ENCODE peak calls at places on chromosomes 13 and 19, in nine cellular contexts. U is A673; P is effector memory CD4-positive, alpha-beta T cell; X is dorsolateral prefrontal cortex; F is substantia nigra; I is tibial artery; T is IMR-90; L is heart right ventricle; W is cardiac muscle cell. S is an unnamed sample.

GRCh38 chr19:29320611-29321010 is 107.7 kb upstream of the UQCRFS1 start:
- DNase-seq in U (no peak), P (no peak), X (peak), F (no peak), I (no peak), T (no peak), L (no peak), W (no peak), S (no peak)

GRCh38 chr13:39729161-39729560 is 73.7 kb downstream of the COG6 start:
- DNase-seq in U (no peak), P (no peak), X (no peak), F (no peak), I (no peak), T (peak), L (no peak), W (no peak), S (no peak)

GRCh38 chr19:5288347-5288739 is 52.3 kb downstream of the PTPRS start:
- DNase-seq in U (no peak), P (no peak), X (no peak), F (no peak), I (no peak), T (no peak), L (peak), W (no peak), S (peak)

GRCh38 chr13:83825676-83826075 is 56.6 kb downstream of the SLITRK1 start:
- DNase-seq in U (peak), P (no peak), X (peak), F (no peak), I (no peak), T (no peak), L (no peak), W (no peak), S (no peak)

GRCh38 chr13:88068316-88068715 is 397.1 kb downstream of the SLITRK5 start:
- DNase-seq in U (no peak), P (no peak), X (no peak), F (no peak), I (no peak), T (peak), L (no peak), W (no peak), S (no peak)

GRCh38 chr19:13784731-13785452 is 10.4 kb upstream of the ZSWIM4 start:
- DNase-seq in U (peak), P (peak), X (peak), F (peak), I (peak), T (peak), L (peak), W (peak), S (peak)

GRCh38 chr19:45145270-45146189 is 15.3 kb downstream of the NKPD1 start:
- DNase-seq in U (no peak), P (no peak), X (no peak), F (no peak), I (no peak), T (no peak), L (no peak), W (no peak), S (no peak)

GRCh38 chr19:12156254-12157058 is at the start of gene ZNF625:
- DNase-seq in U (peak), P (no peak), X (peak), F (peak), I (peak), T (peak), L (peak), W (peak), S (peak)

GRCh38 chr19:12899891-12900518 is 9.0 kb downstream of the GCDH start:
- DNase-seq in U (no peak), P (no peak), X (no peak), F (no peak), I (no peak), T (no peak), L (no peak), W (no peak), S (no peak)

GRCh38 chr19:2062770-2063169 is 11.7 kb upstream of the MKNK2 start:
- DNase-seq in U (no peak), P (no peak), X (no peak), F (no peak), I (no peak), T (no peak), L (no peak), W (no peak), S (no peak)

GRCh38 chr19:2064395-2064787 is 13.3 kb upstream of the MKNK2 start:
- DNase-seq in U (no peak), P (no peak), X (no peak), F (no peak), I (no peak), T (no peak), L (no peak), W (no peak), S (no peak)

GRCh38 chr19:2063824-2064223 is 12.8 kb upstream of the MKNK2 start:
- DNase-seq in U (no peak), P (no peak), X (no peak), F (no peak), I (no peak), T (no peak), L (no peak), W (no peak), S (no peak)

GRCh38 chr19:2061936-2062729 is 11.1 kb upstream of the MKNK2 start:
- DNase-seq in U (no peak), P (no peak), X (no peak), F (no peak), I (no peak), T (no peak), L (no peak), W (no peak), S (peak)

DNA sequence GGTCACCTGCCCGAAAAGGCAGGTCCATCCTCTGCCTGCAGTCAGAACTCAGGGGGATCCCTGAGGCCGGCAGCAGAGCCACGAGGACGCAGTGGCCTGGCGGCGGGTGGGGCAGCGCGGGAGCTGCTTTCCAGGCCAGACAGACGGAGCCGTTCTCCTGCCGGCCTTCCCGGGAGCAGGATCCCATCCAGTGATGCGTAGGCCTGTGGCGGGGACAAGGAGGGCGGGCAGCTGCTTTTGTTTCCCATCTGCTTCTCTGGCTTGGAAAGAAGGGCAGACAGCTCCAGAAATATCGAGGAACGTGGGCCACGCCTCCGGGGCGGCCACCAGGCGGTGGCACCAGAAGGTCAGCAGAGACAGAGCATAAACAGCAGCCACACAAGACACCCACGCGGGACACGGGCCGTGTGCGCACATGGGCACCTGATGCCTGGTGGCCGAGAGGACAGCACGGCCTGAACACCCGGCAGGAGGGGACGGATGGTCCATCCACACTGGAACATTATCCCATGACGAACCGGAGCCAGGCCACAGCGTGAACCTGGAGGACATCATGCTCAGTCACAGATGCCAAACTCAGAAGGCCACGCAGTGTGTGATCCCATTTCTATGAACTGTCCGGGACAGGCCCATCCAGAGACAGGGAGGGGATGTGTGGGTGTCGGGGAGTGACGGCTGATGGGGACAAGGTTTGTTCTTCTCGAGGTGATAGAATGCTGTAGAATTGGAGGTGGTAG is 13.9 kb upstream of the MKNK2 start:
- DNase-seq in U (no peak), P (no peak), X (peak), F (peak), I (peak), T (no peak), L (peak), W (no peak), S (no peak)
- H3K27ac ChIP-seq in U (no peak), P (no peak), X (peak), F (peak), I (peak), T (no peak), L (peak), W (peak), S (no peak)

GRCh38 chr13:80010846-80011245 is 330.1 kb downstream of the SPRY2 start:
- DNase-seq in U (no peak), P (no peak), X (peak), F (peak), I (no peak), T (no peak), L (no peak), W (no peak), S (no peak)

GRCh38 chr13:80011448-80012212 is 329.3 kb downstream of the SPRY2 start:
- DNase-seq in U (no peak), P (no peak), X (peak), F (no peak), I (no peak), T (no peak), L (no peak), W (no peak), S (no peak)

GRCh38 chr13:80009760-80010159 is 331.2 kb downstream of the SPRY2 start:
- DNase-seq in U (no peak), P (no peak), X (no peak), F (no peak), I (no peak), T (no peak), L (no peak), W (no peak), S (no peak)

GRCh38 chr13:80012281-80012680 is 328.6 kb downstream of the SPRY2 start:
- DNase-seq in U (no peak), P (no peak), X (no peak), F (no peak), I (no peak), T (no peak), L (no peak), W (no peak), S (no peak)

DNA sequence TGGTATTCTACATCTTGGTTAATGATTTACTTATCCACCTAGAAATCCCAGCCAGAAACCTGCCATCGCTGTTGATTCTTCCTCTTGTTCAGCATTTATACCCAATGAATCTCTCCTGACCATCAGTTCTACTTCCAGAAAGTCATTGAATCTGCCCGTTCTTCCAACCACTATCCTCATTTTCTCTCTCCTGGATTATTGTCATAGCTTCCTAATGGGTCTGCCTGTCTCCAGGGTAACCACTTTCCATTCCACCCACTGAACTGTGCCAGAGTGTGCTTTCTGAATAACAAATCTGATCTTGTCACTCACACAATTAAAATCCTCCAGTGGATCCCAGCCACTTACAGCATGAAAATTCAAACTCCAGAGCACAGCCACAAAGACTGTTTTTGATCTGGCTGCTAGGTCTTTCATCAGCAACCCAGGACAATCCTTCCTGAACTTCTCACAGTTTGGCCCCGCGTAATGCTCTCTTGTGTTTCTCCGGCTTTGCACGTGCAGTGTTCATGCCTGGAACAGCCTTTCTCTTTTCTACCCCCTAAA is 330.6 kb downstream of the SPRY2 start:
- DNase-seq in U (no peak), P (no peak), X (peak), F (peak), I (no peak), T (no peak), L (no peak), W (no peak), S (no peak)
- H3K27ac ChIP-seq in U (no peak), P (no peak), X (peak), F (peak), I (no peak), T (no peak), L (no peak), W (no peak), S (no peak)

DNA sequence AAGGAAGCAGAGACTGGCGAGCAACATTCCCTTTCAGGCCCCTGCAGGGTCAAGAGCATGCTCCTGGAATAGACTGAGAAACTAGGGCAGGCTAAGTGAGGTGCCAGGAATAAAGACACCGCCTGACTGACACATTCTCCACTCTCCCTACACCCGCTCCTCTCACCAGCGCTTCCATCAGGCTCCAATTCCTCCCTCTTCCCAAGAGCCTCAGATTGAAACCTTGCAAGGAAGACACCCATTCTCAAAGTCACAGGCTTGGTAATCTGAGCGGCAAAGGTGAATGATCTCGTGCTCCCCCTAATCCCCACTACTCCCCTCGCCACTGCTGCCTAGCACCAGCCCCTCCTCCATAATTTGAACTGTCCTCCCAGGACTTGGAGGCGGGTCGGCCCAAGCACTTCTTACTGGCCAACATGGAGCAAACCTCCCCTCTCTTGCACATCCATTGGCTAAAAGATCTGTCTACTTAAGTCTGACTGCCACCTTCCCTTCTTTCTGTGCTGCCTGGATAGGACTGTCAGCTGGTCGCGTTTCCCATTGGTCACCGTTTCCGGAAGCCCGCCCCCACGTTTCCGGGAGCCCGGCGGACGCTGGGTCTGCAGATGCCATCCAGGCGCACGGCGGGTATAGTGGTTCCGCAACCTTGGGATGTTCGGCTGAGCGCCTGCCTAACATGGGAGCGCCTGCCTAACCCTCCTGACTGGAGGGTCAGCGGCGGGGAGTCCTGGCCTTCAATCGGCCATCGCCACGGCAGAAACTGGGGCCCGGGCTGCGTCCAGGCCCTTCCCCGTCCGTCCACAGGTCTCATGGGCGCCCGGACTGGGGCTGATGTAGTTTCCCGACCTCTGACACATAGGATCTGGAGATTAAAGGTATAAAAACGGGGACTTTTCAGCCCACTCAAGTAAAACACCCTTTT is 33.6 kb downstream of the ZNF383 start:
- DNase-seq in U (peak), P (peak), X (peak), F (peak), I (peak), T (peak), L (peak), W (no peak), S (peak)
- H3K27ac ChIP-seq in U (peak), P (no peak), X (no peak), F (peak), I (peak), T (peak), L (peak), W (no peak), S (no peak)

GRCh38 chr19:48368942-48369341 is 4.8 kb downstream of the SYNGR4 start:
- DNase-seq in U (no peak), P (no peak), X (no peak), F (no peak), I (no peak), T (no peak), L (no peak), W (no peak), S (no peak)
- H3K27ac ChIP-seq in U (no peak), P (no peak), X (no peak), F (no peak), I (no peak), T (no peak), L (no peak), W (no peak), S (no peak)

DNA sequence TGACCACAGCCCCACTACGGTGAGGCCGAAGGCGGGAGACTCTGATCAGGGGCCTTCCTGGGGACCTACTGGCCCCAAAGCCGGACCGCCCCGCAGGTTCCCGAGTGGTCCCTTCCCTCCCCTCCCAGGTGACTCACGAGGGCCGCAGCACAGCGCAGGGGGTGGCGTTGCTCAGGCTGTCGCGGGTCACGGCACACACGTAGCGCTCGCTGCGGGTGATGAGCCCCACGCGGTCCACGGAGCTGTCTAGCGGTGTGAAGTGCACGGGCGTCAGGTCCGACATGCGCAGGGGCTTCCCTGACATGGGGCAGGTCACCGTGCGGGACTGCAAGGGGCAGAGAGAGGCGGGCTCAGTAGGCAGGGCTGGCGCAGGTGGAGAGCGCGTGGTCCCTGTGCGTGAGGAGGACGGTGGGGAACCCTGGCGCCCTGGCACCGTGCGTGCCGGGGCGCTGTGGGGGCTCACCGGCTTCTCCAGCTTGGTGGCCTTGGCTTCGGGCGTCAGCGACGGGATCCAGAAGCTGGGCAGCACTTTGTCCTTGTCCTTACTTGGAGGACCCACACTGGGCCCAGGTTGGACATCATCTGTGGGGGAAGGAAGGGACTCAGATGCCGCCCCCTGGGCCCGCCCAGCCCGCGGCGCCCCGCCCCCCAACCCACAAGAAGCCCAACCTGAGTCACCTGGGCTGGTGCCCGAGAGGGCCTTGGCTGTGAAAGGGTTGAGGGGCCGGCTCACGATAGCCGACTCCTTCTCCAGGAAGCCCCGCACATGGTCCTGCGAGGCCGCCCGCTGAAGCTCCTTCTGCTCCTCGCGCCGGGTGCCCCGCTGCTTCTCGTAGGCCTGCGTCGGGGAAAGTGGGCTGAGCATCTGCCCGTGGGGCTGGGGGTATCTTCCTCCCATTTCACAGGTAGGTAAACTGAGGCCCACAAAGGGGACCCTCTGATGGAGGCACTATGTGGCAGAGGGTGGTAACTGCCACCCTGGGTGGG is 23.7 kb downstream of the NOSIP start:
- DNase-seq in U (no peak), P (no peak), X (no peak), F (no peak), I (no peak), T (no peak), L (no peak), W (peak), S (peak)
- H3K27ac ChIP-seq in U (peak), P (peak), X (no peak), F (peak), I (no peak), T (no peak), L (no peak), W (peak), S (peak)

DNA sequence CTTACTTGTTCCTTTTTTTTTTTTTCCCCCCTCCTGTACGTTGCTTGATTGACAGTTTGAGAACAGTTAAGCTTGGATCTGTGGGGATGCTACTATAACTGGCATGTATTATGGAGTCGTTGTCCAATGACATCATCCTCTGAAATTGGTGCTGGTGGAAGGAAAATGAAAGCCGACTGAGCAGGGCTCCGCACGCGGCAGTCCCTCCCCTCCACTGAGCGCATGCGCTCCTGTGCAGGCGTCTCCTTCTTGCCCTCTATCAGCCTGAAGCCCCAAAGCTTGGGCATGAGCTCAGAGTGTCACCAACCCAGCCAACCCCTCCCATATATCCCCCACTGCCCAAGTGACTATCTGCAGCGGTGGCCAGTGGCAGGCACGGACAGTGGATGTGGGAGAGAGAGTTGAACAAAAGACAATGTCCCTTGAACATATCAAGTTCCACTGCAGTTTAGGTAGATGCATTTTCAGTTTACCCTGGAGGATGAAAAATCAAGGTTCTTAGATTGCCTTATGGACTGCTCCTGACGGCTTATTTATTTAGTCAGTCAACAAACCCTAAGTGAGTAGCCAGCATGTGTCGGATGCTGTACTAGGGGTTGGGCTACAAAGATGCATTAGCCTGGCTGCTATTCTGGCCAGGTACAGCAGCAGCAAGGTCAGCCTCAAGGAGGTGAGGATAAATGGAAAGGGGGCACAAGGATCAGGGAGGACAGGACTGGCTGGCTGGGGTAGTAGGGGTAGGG is 20.8 kb downstream of the MBNL2 start:
- DNase-seq in U (no peak), P (no peak), X (peak), F (peak), I (no peak), T (no peak), L (peak), W (no peak), S (no peak)
- H3K27ac ChIP-seq in U (no peak), P (no peak), X (peak), F (peak), I (peak), T (no peak), L (peak), W (no peak), S (no peak)

S was measured in pancreas.